ENCODE peak calls at places on chromosomes 5 and 9, in seven cellular contexts. Z is stimulated activated CD8-positive, alpha-beta memory T cell treated with anti-CD3 and anti-CD28 coated beads, Interleukin-7, amount 100 ng/mL, for 1 hour; R is T-helper 17 cell; U is stimulated activated CD4-positive, alpha-beta T cell treated with anti-CD3 and anti-CD28 coated beads, Interleukin-4, amount 100 ng/mL, for 4 hours; J is AG20443; H is ovary; L is AG08395. F is an unnamed sample.

GRCh38 chr9:134656334-134657034 is 14.9 kb downstream of the COL5A1 start:
- DNase-seq in Z (no peak), R (no peak), U (no peak), J (no peak), H (no peak), L (no peak), F (no peak)

GRCh38 chr5:57316798-57317327 is 143.0 kb downstream of the GPBP1 start:
- DNase-seq in Z (no peak), R (no peak), U (no peak), J (peak; percentile 73), H (no peak), L (peak; percentile 62), F (no peak)

GRCh38 chr9:30536494-30536893 is 1847.9 kb upstream of the ACO1 start:
- DNase-seq in Z (no peak), R (no peak), U (no peak), J (no peak), H (no peak), L (no peak), F (no peak)

GRCh38 chr5:181151146-181151545 is 3.8 kb downstream of the OR2V2 start:
- DNase-seq in Z (no peak), R (no peak), U (no peak), J (no peak), H (no peak), L (peak; percentile 39), F (no peak)

GRCh38 chr9:125332527-125332926 is 70.9 kb downstream of the GAPVD1 start:
- DNase-seq in Z (no peak), R (no peak), U (no peak), J (no peak), H (no peak), L (no peak), F (no peak)

GRCh38 chr5:93675458-93676450 is 65.6 kb downstream of the POU5F2 start:
- DNase-seq in Z (no peak), R (no peak), U (no peak), J (no peak), H (no peak), L (no peak), F (no peak)

GRCh38 chr9:76876098-76876497 is 29.8 kb downstream of the PRUNE2 start:
- DNase-seq in Z (no peak), R (no peak), U (no peak), J (peak; percentile 40), H (no peak), L (no peak), F (no peak)

GRCh38 chr5:115873392-115873791 is 31.7 kb downstream of the AP3S1 start:
- DNase-seq in Z (no peak), R (no peak), U (no peak), J (no peak), H (no peak), L (peak; percentile 9), F (no peak)